ENCODE peak calls at places on chromosomes 11 and 22, in four cellular contexts. S is CD4-positive, CD25-positive, alpha-beta regulatory T cell; O is activated naive CD8-positive, alpha-beta T cell treated with anti-CD3 and anti-CD28 coated beads, Interleukin-2, amount 10 ng/mL, durations not matched to agents 7 days and 5 days; N is sciatic nerve. L is an unnamed sample.

GRCh38 chr11:64368673-64369074 is 9.7 kb downstream of the RPS6KA4 start:
- ATAC-seq in S (no peak), O (no peak), N (no peak), L (no peak)

GRCh38 chr11:67045314-67045713 is 11.3 kb upstream of the RHOD start:
- ATAC-seq in S (no peak), O (no peak), N (no peak), L (no peak)

GRCh38 chr11:128182844-128183243 is 404.5 kb downstream of the ETS1 start:
- ATAC-seq in S (no peak), O (peak), N (no peak), L (no peak)

GRCh38 chr22:33537059-33537458 is 383.2 kb downstream of the LARGE1 start:
- ATAC-seq in S (no peak), O (no peak), N (peak), L (no peak)

GRCh38 chr11:57387284-57388030 is 3.0 kb downstream of the PRG2 start:
- ATAC-seq in S (no peak), O (no peak), N (peak), L (no peak)

GRCh38 chr11:35275808-35276170 is 136.8 kb downstream of the CD44 start:
- ATAC-seq in S (no peak), O (no peak), N (no peak), L (no peak)

GRCh38 chr11:30788849-30789248 is 202.7 kb upstream of the MPPED2 start:
- ATAC-seq in S (no peak), O (no peak), N (no peak), L (no peak)

GRCh38 chr22:24697671-24698082 is 76.8 kb downstream of the PIWIL3 start:
- ATAC-seq in S (no peak), O (no peak), N (peak), L (peak)

GRCh38 chr11:68498903-68499883 is 38.6 kb downstream of the PPP6R3 start:
- ATAC-seq in S (no peak), O (no peak), N (no peak), L (no peak)

GRCh38 chr22:41491379-41492100 is 22.6 kb downstream of the ACO2 start:
- ATAC-seq in S (no peak), O (no peak), N (peak), L (peak)

GRCh38 chr11:70019576-70020011 is 58.5 kb upstream of the ANO1 start:
- ATAC-seq in S (no peak), O (no peak), N (peak), L (no peak)

GRCh38 chr11:126231725-126232459 is 20.3 kb downstream of the FAM118B start:
- ATAC-seq in S (no peak), O (no peak), N (no peak), L (no peak)

GRCh38 chr11:13317293-13318080 is 39.9 kb downstream of the BMAL1 start:
- ATAC-seq in S (no peak), O (no peak), N (no peak), L (no peak)

GRCh38 chr11:69144316-69144715 is 11.4 kb upstream of the SMIM38 start:
- ATAC-seq in S (no peak), O (no peak), N (no peak), L (no peak)

GRCh38 chr11:73262851-73263495 is 9.2 kb upstream of the P2RY6 start:
- ATAC-seq in S (no peak), O (no peak), N (no peak), L (no peak)

GRCh38 chr22:23263651-23264555 is 83.6 kb downstream of the BCR start:
- ATAC-seq in S (peak), O (peak), N (peak), L (no peak)

GRCh38 chr11:130164221-130164570 is 4.6 kb downstream of the ST14 start:
- ATAC-seq in S (no peak), O (no peak), N (no peak), L (no peak)

GRCh38 chr11:80967649-80968048 is 1526.8 kb upstream of the TENM4 start:
- ATAC-seq in S (no peak), O (no peak), N (no peak), L (no peak)

GRCh38 chr11:7555067-7555699 is 41.4 kb downstream of the PPFIBP2 start:
- ATAC-seq in S (no peak), O (no peak), N (peak), L (no peak)